ENCODE peak calls at places on chromosomes 11 and 22, in seven cellular contexts. One of them, this sample, is unnamed.
A peak's percentile ranks its signal among the peaks of the same experiment; 100 is the strongest.

GRCh38 chr11:114230031-114230430 is 66.2 kb upstream of the NNMT start:
- DNase-seq in neural progenitor cell: no peak
- DNase-seq in keratinocyte: no peak
- DNase-seq in fibroblast of lung: no peak
- DNase-seq in IMR-90: no peak
- DNase-seq in HCT116: no peak
- DNase-seq in MM.1S: no peak
- DNase-seq in this sample: no peak

GRCh38 chr11:12681462-12681861 is 7.2 kb downstream of the TEAD1 start:
- DNase-seq in neural progenitor cell: no peak
- DNase-seq in keratinocyte: no peak
- DNase-seq in fibroblast of lung: no peak
- DNase-seq in IMR-90: no peak
- DNase-seq in HCT116: no peak
- DNase-seq in MM.1S: no peak
- DNase-seq in this sample: no peak

GRCh38 chr11:128716661-128717210 is 22.9 kb downstream of the FLI1 start:
- DNase-seq in neural progenitor cell: peak; percentile 27
- DNase-seq in keratinocyte: no peak
- DNase-seq in fibroblast of lung: peak; percentile 13
- DNase-seq in IMR-90: peak; percentile 62
- DNase-seq in HCT116: no peak
- DNase-seq in MM.1S: peak; percentile 37
- DNase-seq in this sample: no peak

GRCh38 chr11:127971448-127971847 is 615.9 kb downstream of the ETS1 start:
- DNase-seq in neural progenitor cell: no peak
- DNase-seq in keratinocyte: no peak
- DNase-seq in fibroblast of lung: no peak
- DNase-seq in IMR-90: no peak
- DNase-seq in HCT116: no peak
- DNase-seq in MM.1S: no peak
- DNase-seq in this sample: no peak

GRCh38 chr11:105611414-105611813 is 1.5 kb downstream of the GRIA4 start:
- DNase-seq in neural progenitor cell: no peak
- DNase-seq in keratinocyte: no peak
- DNase-seq in fibroblast of lung: peak; percentile 10
- DNase-seq in IMR-90: no peak
- DNase-seq in HCT116: no peak
- DNase-seq in MM.1S: no peak
- DNase-seq in this sample: no peak

GRCh38 chr22:36334081-36334831 is 53.5 kb downstream of the MYH9 start:
- DNase-seq in neural progenitor cell: peak; percentile 45
- DNase-seq in keratinocyte: no peak
- DNase-seq in fibroblast of lung: no peak
- DNase-seq in IMR-90: no peak
- DNase-seq in HCT116: no peak
- DNase-seq in MM.1S: no peak
- DNase-seq in this sample: no peak

GRCh38 chr22:19748139-19748538 is 12.4 kb upstream of the TBX1 start:
- DNase-seq in neural progenitor cell: no peak
- DNase-seq in keratinocyte: no peak
- DNase-seq in fibroblast of lung: no peak
- DNase-seq in IMR-90: no peak
- DNase-seq in HCT116: no peak
- DNase-seq in MM.1S: no peak
- DNase-seq in this sample: no peak

GRCh38 chr22:23181763-23182288 is 1.5 kb downstream of the BCR start:
- DNase-seq in neural progenitor cell: no peak
- DNase-seq in keratinocyte: no peak
- DNase-seq in fibroblast of lung: no peak
- DNase-seq in IMR-90: no peak
- DNase-seq in HCT116: no peak
- DNase-seq in MM.1S: peak; percentile 34
- DNase-seq in this sample: no peak

GRCh38 chr22:41844513-41844912 is 11.6 kb downstream of the SREBF2 start:
- DNase-seq in neural progenitor cell: no peak
- DNase-seq in keratinocyte: no peak
- DNase-seq in fibroblast of lung: no peak
- DNase-seq in IMR-90: no peak
- DNase-seq in HCT116: no peak
- DNase-seq in MM.1S: no peak
- DNase-seq in this sample: no peak

GRCh38 chr11:78040691-78041379 is 17.8 kb upstream of the KCTD14 start:
- DNase-seq in neural progenitor cell: no peak
- DNase-seq in keratinocyte: no peak
- DNase-seq in fibroblast of lung: no peak
- DNase-seq in IMR-90: no peak
- DNase-seq in HCT116: no peak
- DNase-seq in MM.1S: no peak
- DNase-seq in this sample: peak; percentile 39

GRCh38 chr22:36197065-36197440 is 4.6 kb downstream of the APOL4 start:
- DNase-seq in neural progenitor cell: peak; percentile 100
- DNase-seq in keratinocyte: no peak
- DNase-seq in fibroblast of lung: peak; percentile 80
- DNase-seq in IMR-90: peak; percentile 70
- DNase-seq in HCT116: no peak
- DNase-seq in MM.1S: peak; percentile 69
- DNase-seq in this sample: peak; percentile 74

GRCh38 chr11:110447343-110447742 is 17.6 kb downstream of the FDX1 start:
- DNase-seq in neural progenitor cell: no peak
- DNase-seq in keratinocyte: no peak
- DNase-seq in fibroblast of lung: no peak
- DNase-seq in IMR-90: no peak
- DNase-seq in HCT116: no peak
- DNase-seq in MM.1S: no peak
- DNase-seq in this sample: no peak
- H4K20me1 ChIP-seq in neural progenitor cell: no peaks in the 10 kb centered on the region
- H4K20me1 ChIP-seq in keratinocyte: no peaks in the 10 kb centered on the region
- H4K20me1 ChIP-seq in fibroblast of lung: no peaks in the 10 kb centered on the region
- H4K20me1 ChIP-seq in IMR-90: peaks cover 3% of the 10 kb centered on the region
- H4K20me1 ChIP-seq in HCT116: peaks cover 9% of the 10 kb centered on the region
- H4K20me1 ChIP-seq in MM.1S: no peaks in the 10 kb centered on the region
- H4K20me1 ChIP-seq in this sample: no peaks in the 10 kb centered on the region

DNA sequence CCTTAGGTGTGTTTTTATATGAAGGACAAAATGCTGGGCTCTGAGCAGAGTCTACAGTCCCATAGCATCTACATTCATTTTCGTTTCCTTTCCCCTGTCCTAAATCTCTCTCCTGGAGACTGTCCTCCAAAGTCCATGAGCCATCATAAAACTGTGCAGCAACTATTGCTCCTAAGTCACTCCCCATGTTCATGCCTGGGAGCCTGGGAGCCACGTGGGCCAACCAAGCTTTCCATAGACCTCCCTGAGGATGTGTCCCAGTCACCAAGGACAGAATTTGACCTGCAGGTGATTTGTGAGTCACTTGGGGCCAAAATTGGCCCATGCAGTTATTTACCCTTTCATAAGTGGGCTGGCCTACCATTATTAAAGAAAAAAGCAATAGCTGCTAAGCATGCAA is 28.7 kb downstream of the EHF start:
- DNase-seq in neural progenitor cell: no peak
- DNase-seq in keratinocyte: no peak
- DNase-seq in fibroblast of lung: no peak
- DNase-seq in IMR-90: no peak
- DNase-seq in HCT116: no peak
- DNase-seq in MM.1S: no peak
- DNase-seq in this sample: no peak
- H3K9ac ChIP-seq in neural progenitor cell: no peak overlapping the region
- H3K9ac ChIP-seq in keratinocyte: no peak overlapping the region
- H3K9ac ChIP-seq in fibroblast of lung: no peak overlapping the region
- H3K9ac ChIP-seq in IMR-90: no peak overlapping the region
- H3K9ac ChIP-seq in HCT116: no peak overlapping the region
- H3K9ac ChIP-seq in MM.1S: no peak overlapping the region
- H3K9ac ChIP-seq in this sample: no peak overlapping the region

DNA sequence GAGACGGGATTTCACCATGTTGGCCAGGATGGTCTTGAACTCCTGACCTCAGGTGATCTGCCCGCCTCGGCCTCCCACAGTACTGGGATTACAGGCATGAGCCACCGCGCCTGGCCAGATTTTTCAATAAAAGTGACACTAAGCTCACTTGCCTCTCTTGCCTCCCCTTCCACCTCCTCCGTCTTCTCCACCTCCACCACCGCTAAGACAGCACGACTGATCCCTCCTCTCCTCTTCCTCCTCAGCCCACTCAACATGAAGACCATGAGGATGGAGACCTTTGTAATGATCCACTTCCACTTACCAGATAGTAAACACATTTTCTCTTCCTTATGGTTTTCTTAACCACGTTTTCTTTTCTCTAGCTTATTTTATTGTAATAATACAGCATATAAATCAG is 14.2 kb downstream of the CERK start:
- DNase-seq in neural progenitor cell: no peak
- DNase-seq in keratinocyte: no peak
- DNase-seq in fibroblast of lung: no peak
- DNase-seq in IMR-90: no peak
- DNase-seq in HCT116: no peak
- DNase-seq in MM.1S: no peak
- DNase-seq in this sample: no peak
- H4K20me1 ChIP-seq in neural progenitor cell: peaks cover 73% of the 10 kb centered on the region
- H4K20me1 ChIP-seq in keratinocyte: no peaks in the 10 kb centered on the region
- H4K20me1 ChIP-seq in fibroblast of lung: no peaks in the 10 kb centered on the region
- H4K20me1 ChIP-seq in IMR-90: peaks cover 61% of the 10 kb centered on the region
- H4K20me1 ChIP-seq in HCT116: no peaks in the 10 kb centered on the region
- H4K20me1 ChIP-seq in MM.1S: peaks cover 8% of the 10 kb centered on the region
- H4K20me1 ChIP-seq in this sample: peaks cover 7% of the 10 kb centered on the region

DNA sequence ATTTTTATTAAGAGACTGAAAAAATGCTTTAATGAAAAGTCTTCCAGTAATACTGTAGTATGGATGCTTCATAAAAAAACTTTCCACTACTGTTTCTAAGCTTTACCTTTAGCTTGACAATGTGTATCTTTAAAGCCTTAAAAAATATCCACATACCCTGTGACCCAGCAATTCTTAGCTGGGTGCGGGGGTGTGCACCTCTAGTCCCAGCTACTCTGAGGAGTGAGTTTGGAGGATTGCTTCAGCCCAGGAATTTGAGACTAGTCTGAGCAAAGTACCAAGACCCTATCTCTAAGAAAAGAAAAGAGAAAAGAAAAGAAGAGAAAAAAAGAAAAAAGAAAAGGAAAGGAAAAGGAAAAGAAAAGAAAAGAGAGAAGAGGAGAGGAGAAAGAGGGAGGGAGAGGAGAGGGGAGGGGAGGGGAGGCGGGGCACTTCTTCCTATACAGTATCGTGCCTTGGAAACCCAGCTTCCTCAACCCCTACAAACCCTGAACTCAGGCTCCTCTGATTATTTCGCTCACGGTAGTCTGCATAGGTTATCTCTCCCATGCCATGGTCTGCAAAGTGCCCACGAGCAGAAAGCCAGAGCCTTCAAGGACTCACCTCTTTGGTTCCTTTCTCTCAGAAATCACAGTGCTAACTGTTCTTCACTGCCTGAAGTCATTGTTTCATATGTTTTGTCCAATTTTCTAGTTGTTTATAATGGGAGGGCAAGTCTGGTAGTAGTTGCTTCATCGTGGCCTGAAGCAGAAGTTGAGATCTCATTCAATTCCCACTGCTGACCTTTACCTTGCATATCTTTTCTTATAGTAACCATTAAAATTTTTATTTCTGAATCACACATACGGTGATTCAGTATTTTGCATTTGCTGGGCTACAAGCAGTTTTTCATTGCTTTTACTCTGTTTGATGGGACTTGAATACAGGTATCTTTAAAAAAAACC is 82.2 kb downstream of the FAM83F start:
- DNase-seq in neural progenitor cell: no peak
- DNase-seq in keratinocyte: no peak
- DNase-seq in fibroblast of lung: peak; percentile 36
- DNase-seq in IMR-90: peak; percentile 43
- DNase-seq in HCT116: no peak
- DNase-seq in MM.1S: no peak
- DNase-seq in this sample: no peak
- H3K9ac ChIP-seq in neural progenitor cell: no peak overlapping the region
- H3K9ac ChIP-seq in keratinocyte: no peak overlapping the region
- H3K9ac ChIP-seq in fibroblast of lung: no peak overlapping the region
- H3K9ac ChIP-seq in IMR-90: no peak overlapping the region
- H3K9ac ChIP-seq in HCT116: no peak overlapping the region
- H3K9ac ChIP-seq in MM.1S: no peak overlapping the region
- H3K9ac ChIP-seq in this sample: no peak overlapping the region

GRCh38 chr11:117097567-117098268 is 510 bp downstream of the SIK3 start:
- DNase-seq in neural progenitor cell: peak; percentile 68
- DNase-seq in keratinocyte: no peak
- DNase-seq in fibroblast of lung: no peak
- DNase-seq in IMR-90: no peak
- DNase-seq in HCT116: no peak
- DNase-seq in MM.1S: peak; percentile 25
- DNase-seq in this sample: peak; percentile 43

GRCh38 chr11:117094776-117095175 is 3.5 kb downstream of the SIK3 start:
- DNase-seq in neural progenitor cell: peak; percentile 32
- DNase-seq in keratinocyte: no peak
- DNase-seq in fibroblast of lung: peak; percentile 34
- DNase-seq in IMR-90: peak; percentile 56
- DNase-seq in HCT116: no peak
- DNase-seq in MM.1S: no peak
- DNase-seq in this sample: no peak

GRCh38 chr11:117095301-117096139 is 2.7 kb downstream of the SIK3 start:
- DNase-seq in neural progenitor cell: no peak
- DNase-seq in keratinocyte: no peak
- DNase-seq in fibroblast of lung: peak; percentile 66
- DNase-seq in IMR-90: peak; percentile 52
- DNase-seq in HCT116: no peak
- DNase-seq in MM.1S: no peak
- DNase-seq in this sample: no peak

GRCh38 chr11:117096973-117097566 is 1.2 kb downstream of the SIK3 start:
- DNase-seq in neural progenitor cell: no peak
- DNase-seq in keratinocyte: no peak
- DNase-seq in fibroblast of lung: no peak
- DNase-seq in IMR-90: no peak
- DNase-seq in HCT116: no peak
- DNase-seq in MM.1S: no peak
- DNase-seq in this sample: no peak

DNA sequence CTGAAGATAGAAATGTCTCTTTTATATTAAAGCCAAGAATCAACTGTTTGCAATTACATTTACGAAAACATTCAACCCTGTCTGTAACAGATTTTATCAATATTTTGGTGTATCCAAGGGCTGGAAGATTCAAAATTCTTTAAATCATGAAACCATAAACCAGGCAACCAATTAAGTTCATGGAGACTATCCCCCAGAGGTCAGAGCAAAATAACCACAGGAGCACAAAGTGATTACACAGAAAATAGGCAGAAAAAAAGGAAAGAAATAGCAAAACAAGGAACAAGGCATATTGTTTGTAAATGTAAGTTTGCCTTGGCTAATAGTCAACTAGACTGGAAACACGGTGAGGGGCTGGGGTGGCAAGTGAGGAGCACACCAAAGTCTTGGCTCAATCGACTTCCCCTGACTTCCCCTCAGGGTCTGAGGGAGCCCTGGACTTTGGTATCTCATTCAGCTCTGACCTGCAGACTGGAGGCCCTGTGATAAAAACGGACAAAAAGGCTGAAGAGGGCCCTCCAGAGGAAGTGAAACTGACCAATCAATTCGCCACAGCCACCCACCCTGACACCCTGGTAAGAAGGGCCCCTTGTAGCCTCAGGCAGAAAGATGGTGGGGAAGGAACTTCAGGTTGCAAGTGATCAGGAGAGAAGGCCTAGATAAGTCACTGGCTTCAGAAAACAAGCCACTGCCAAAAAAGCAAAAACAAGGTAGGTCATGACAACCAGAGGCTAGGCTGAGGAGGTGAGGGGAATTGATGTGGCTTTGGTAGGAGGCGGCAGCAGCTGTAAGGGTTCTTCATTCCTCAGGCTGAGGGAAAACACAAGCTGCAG is 1.9 kb downstream of the SIK3 start:
- DNase-seq in neural progenitor cell: peak; percentile 64
- DNase-seq in keratinocyte: no peak
- DNase-seq in fibroblast of lung: peak; percentile 24
- DNase-seq in IMR-90: no peak
- DNase-seq in HCT116: no peak
- DNase-seq in MM.1S: peak; percentile 55
- DNase-seq in this sample: peak; percentile 42
- H4K20me1 ChIP-seq in neural progenitor cell: peaks cover 48% of the 10 kb centered on the region
- H4K20me1 ChIP-seq in keratinocyte: peaks cover 2% of the 10 kb centered on the region
- H4K20me1 ChIP-seq in fibroblast of lung: no peaks in the 10 kb centered on the region
- H4K20me1 ChIP-seq in IMR-90: peaks cover 47% of the 10 kb centered on the region
- H4K20me1 ChIP-seq in HCT116: no peaks in the 10 kb centered on the region
- H4K20me1 ChIP-seq in MM.1S: peaks cover 16% of the 10 kb centered on the region
- H4K20me1 ChIP-seq in this sample: no peaks in the 10 kb centered on the region